ENCODE peak calls at places on chromosome 4, in ten cellular contexts. F is NCI-H2029 treated with DMSO at 0.1 percent for 48 hours, S is iPS-NIHi11, Z is iris pigment epithelial cell, O is naive B cell, D is cardiac fibroblast, J is EH, U is KBM-7, H is mesenteric fat pad, X is progenitor cell of endocrine pancreas. K is an unnamed sample.

GRCh38 chr4:103011378-103012025 is 8.0 kb downstream of the SLC9B1 start:
- DNase-seq in O (no peak), F (no peak), X (no peak), D (peak; percentile 45), J (peak; percentile 47), H (no peak), U (no peak), Z (peak; percentile 51), S (no peak), K (peak; percentile 67)

GRCh38 chr4:112348488-112349158 is 51.5 kb downstream of the ALPK1 start:
- DNase-seq in X (no peak), H (no peak), U (peak; percentile 5), F (peak; percentile 83), Z (peak; percentile 68), O (no peak), J (peak; percentile 91), S (peak; percentile 51), D (peak; percentile 79), K (no peak)

GRCh38 chr4:11497212-11497806 is 68.6 kb upstream of the HS3ST1 start:
- DNase-seq in F (no peak), D (peak; percentile 35), U (no peak), O (no peak), Z (no peak), X (no peak), J (no peak), S (no peak), H (no peak), K (peak; percentile 5)

GRCh38 chr4:189974056-189974455 is 33.4 kb downstream of the FRG1 start:
- DNase-seq in U (peak; percentile 57), J (peak; percentile 7), O (no peak), S (peak; percentile 20), X (no peak), F (no peak), H (no peak), D (peak; percentile 11), Z (peak; percentile 5), K (no peak)

GRCh38 chr4:112704991-112705845 is 68.3 kb downstream of the LARP7 start:
- DNase-seq in O (no peak), X (peak; percentile 18), F (no peak), S (peak; percentile 61), U (peak; percentile 15), Z (peak; percentile 68), D (peak; percentile 53), J (peak; percentile 77), H (no peak), K (no peak)

GRCh38 chr4:14888790-14889189 is 113.5 kb upstream of the CPEB2 start:
- DNase-seq in D (peak; percentile 9), X (no peak), F (no peak), U (no peak), S (no peak), J (no peak), H (no peak), Z (peak; percentile 48), O (no peak), K (no peak)

GRCh38 chr4:3112241-3112978 is 37.9 kb downstream of the HTT start:
- DNase-seq in X (no peak), O (no peak), Z (peak; percentile 88), J (no peak), F (no peak), D (peak; percentile 6), U (no peak), H (no peak), S (no peak), K (no peak)

GRCh38 chr4:119113033-119113655 is 22.5 kb upstream of the MYOZ2 start:
- DNase-seq in J (peak; percentile 95), D (peak; percentile 96), F (no peak), O (no peak), X (no peak), S (no peak), H (no peak), U (peak; percentile 74), Z (peak; percentile 96), K (peak; percentile 71)

GRCh38 chr4:110196871-110197420 is 1.5 kb downstream of the ELOVL6 start:
- DNase-seq in O (peak; percentile 58), D (peak; percentile 44), X (no peak), J (peak; percentile 54), H (peak; percentile 90), Z (peak; percentile 48), S (peak; percentile 56), U (peak; percentile 63), F (peak; percentile 34), K (peak; percentile 77)

GRCh38 chr4:151879705-151880104 is 118.9 kb upstream of the GATB start:
- DNase-seq in O (no peak), H (no peak), Z (no peak), D (no peak), U (no peak), X (no peak), S (no peak), J (no peak), F (no peak), K (no peak)

GRCh38 chr4:76198411-76199237 is 15.0 kb downstream of the SCARB2 start:
- DNase-seq in X (no peak), U (peak; percentile 87), S (no peak), F (peak; percentile 96), O (peak; percentile 31), D (peak; percentile 93), Z (peak; percentile 88), H (no peak), J (peak; percentile 88), K (peak; percentile 72)

GRCh38 chr4:186807131-186807530 is 83.5 kb upstream of the FAT1 start:
- DNase-seq in O (no peak), U (no peak), X (no peak), F (no peak), Z (no peak), J (peak; percentile 59), H (no peak), D (no peak), S (no peak), K (no peak)

GRCh38 chr4:43399726-43400125 is 507.2 kb downstream of the GRXCR1 start:
- DNase-seq in D (no peak), F (no peak), H (no peak), U (no peak), S (no peak), J (no peak), Z (no peak), O (no peak), X (no peak), K (no peak)

GRCh38 chr4:176435891-176436499 is 116.2 kb downstream of the SPCS3 start:
- DNase-seq in S (no peak), O (no peak), X (no peak), H (no peak), Z (peak; percentile 40), J (peak; percentile 87), U (no peak), D (no peak), F (no peak), K (no peak)

GRCh38 chr4:2434420-2434819 is 15.7 kb downstream of the CFAP99 start:
- DNase-seq in S (no peak), X (no peak), Z (no peak), D (no peak), H (no peak), J (no peak), F (no peak), O (no peak), U (no peak), K (no peak)

GRCh38 chr4:8207314-8207713 is 8.2 kb downstream of the SH3TC1 start:
- DNase-seq in F (no peak), U (no peak), Z (no peak), S (no peak), D (no peak), H (no peak), J (no peak), O (no peak), X (no peak), K (no peak)

GRCh38 chr4:41658106-41658505 is 90.4 kb downstream of the PHOX2B start:
- DNase-seq in J (no peak), O (no peak), F (peak; percentile 34), S (no peak), H (no peak), D (no peak), X (no peak), U (no peak), Z (peak; percentile 45), K (no peak)

GRCh38 chr4:76212851-76213414 is 691 bp downstream of the SCARB2 start:
- DNase-seq in H (no peak), D (peak; percentile 56), U (peak; percentile 20), S (no peak), F (no peak), O (peak; percentile 39), J (peak; percentile 22), Z (peak; percentile 65), X (no peak), K (no peak)

K was measured in OCI-M1.